ENCODE peak calls at places on chromosomes 12 and 14, in four cellular contexts. K, E, X and R are unnamed samples.

GRCh38 chr14:72812292-72812851 is 81.5 kb downstream of the DPF3 start:
- DNase-seq in X (no peak), K (no peak), E (no peak), R (no peak)

GRCh38 chr14:64784006-64784405 is 79.8 kb downstream of the PLEKHG3 start:
- DNase-seq in X (no peak), E (no peak), K (no peak), R (no peak)

GRCh38 chr12:12116677-12117076 is 45.9 kb downstream of the BCL2L14 start:
- DNase-seq in E (no peak), X (no peak), K (no peak), R (no peak)

GRCh38 chr12:117034249-117034648 is 65.0 kb downstream of the TESC start:
- DNase-seq in K (no peak), E (no peak), X (no peak), R (no peak)

GRCh38 chr14:68638817-68639517 is 153.9 kb downstream of the ZFP36L1 start:
- DNase-seq in X (no peak), E (no peak), K (peak; percentile 5), R (no peak)

GRCh38 chr14:105857223-105857815 is 330.9 kb downstream of the TMEM121 start:
- DNase-seq in K (no peak), E (no peak), X (no peak), R (no peak)

GRCh38 chr14:91284146-91284790 is 39.8 kb upstream of the GPR68 start:
- DNase-seq in E (peak; percentile 33), X (no peak), K (no peak), R (peak; percentile 47)

GRCh38 chr12:108618079-108618952 is 15.4 kb downstream of the SELPLG start:
- DNase-seq in K (peak; percentile 74), E (no peak), X (peak; percentile 75), R (peak; percentile 17)

GRCh38 chr14:35197015-35197414 is 74.7 kb downstream of the PRORP start:
- DNase-seq in X (no peak), K (no peak), E (peak; percentile 60), R (no peak)

GRCh38 chr14:21106191-21106505 is 5.3 kb downstream of the TMEM253 start:
- DNase-seq in E (no peak), X (no peak), K (no peak), R (no peak)

GRCh38 chr14:62956413-62956812 is 88.8 kb downstream of the KCNH5 start:
- DNase-seq in K (no peak), E (no peak), X (no peak), R (no peak)

GRCh38 chr12:89461649-89462612 is 62.7 kb downstream of the GALNT4 start:
- DNase-seq in K (no peak), E (peak; percentile 56), X (no peak), R (no peak)

GRCh38 chr12:15130521-15130920 is 90.7 kb downstream of the RERG start:
- DNase-seq in K (no peak), X (no peak), E (no peak), R (no peak)

GRCh38 chr12:120710805-120711296 is 593 bp downstream of the UNC119B start:
- DNase-seq in E (no peak), X (peak; percentile 5), K (peak; percentile 34), R (no peak)

GRCh38 chr12:103877288-103877687 is 36.3 kb upstream of the NT5DC3 start:
- DNase-seq in E (no peak), X (no peak), K (no peak), R (no peak)

GRCh38 chr14:59755388-59755787 is 115.2 kb downstream of the RTN1 start:
- DNase-seq in X (no peak), E (no peak), K (no peak), R (no peak)

GRCh38 chr12:104219361-104219892 is 3.8 kb downstream of the TXNRD1 start:
- DNase-seq in K (no peak), E (peak; percentile 97), X (no peak), R (peak; percentile 98)

GRCh38 chr14:50249118-50249775 is 17.9 kb upstream of the SOS2 start:
- DNase-seq in K (no peak), E (no peak), X (no peak), R (no peak)

GRCh38 chr14:85088231-85088630 is 441.7 kb upstream of the FLRT2 start:
- DNase-seq in E (peak; percentile 11), K (no peak), X (no peak), R (no peak)